ENCODE peak calls at places on chromosomes 5 and 9, in seven cellular contexts. One of them, this sample, is unnamed.

GRCh38 chr9:16202913-16203734 is 650.3 kb downstream of the CCDC171 start:
- DNase-seq in prostate gland: no peak
- DNase-seq in fibroblast of lung: peak
- DNase-seq in hepatocyte: peak
- DNase-seq in H9: no peak
- DNase-seq in kidney: no peak
- DNase-seq in AG04450: peak
- DNase-seq in this sample: no peak

GRCh38 chr5:154479944-154480750 is 2.1 kb upstream of the HAND1 start:
- DNase-seq in prostate gland: no peak
- DNase-seq in fibroblast of lung: no peak
- DNase-seq in hepatocyte: no peak
- DNase-seq in H9: peak
- DNase-seq in kidney: no peak
- DNase-seq in AG04450: no peak
- DNase-seq in this sample: no peak

GRCh38 chr5:38968665-38969064 is 105.5 kb downstream of the RICTOR start:
- DNase-seq in prostate gland: no peak
- DNase-seq in fibroblast of lung: no peak
- DNase-seq in hepatocyte: no peak
- DNase-seq in H9: no peak
- DNase-seq in kidney: no peak
- DNase-seq in AG04450: no peak
- DNase-seq in this sample: no peak

GRCh38 chr9:34589656-34590375 is at the start of gene CNTFR:
- DNase-seq in prostate gland: peak
- DNase-seq in fibroblast of lung: no peak
- DNase-seq in hepatocyte: peak
- DNase-seq in H9: no peak
- DNase-seq in kidney: no peak
- DNase-seq in AG04450: no peak
- DNase-seq in this sample: no peak

GRCh38 chr5:160289721-160290120 is 22.6 kb downstream of the CCNJL start:
- DNase-seq in prostate gland: no peak
- DNase-seq in fibroblast of lung: no peak
- DNase-seq in hepatocyte: no peak
- DNase-seq in H9: peak
- DNase-seq in kidney: peak
- DNase-seq in AG04450: no peak
- DNase-seq in this sample: no peak

GRCh38 chr9:109068764-109069163 is 51.0 kb downstream of the TMEM245 start:
- DNase-seq in prostate gland: no peak
- DNase-seq in fibroblast of lung: no peak
- DNase-seq in hepatocyte: no peak
- DNase-seq in H9: no peak
- DNase-seq in kidney: no peak
- DNase-seq in AG04450: no peak
- DNase-seq in this sample: no peak

GRCh38 chr9:128282500-128282899 is 6.4 kb downstream of the SWI5 start:
- DNase-seq in prostate gland: no peak
- DNase-seq in fibroblast of lung: peak
- DNase-seq in hepatocyte: no peak
- DNase-seq in H9: no peak
- DNase-seq in kidney: no peak
- DNase-seq in AG04450: no peak
- DNase-seq in this sample: no peak

GRCh38 chr9:112891521-112891920 is 845 bp upstream of the SLC46A2 start:
- DNase-seq in prostate gland: no peak
- DNase-seq in fibroblast of lung: no peak
- DNase-seq in hepatocyte: no peak
- DNase-seq in H9: no peak
- DNase-seq in kidney: no peak
- DNase-seq in AG04450: no peak
- DNase-seq in this sample: peak

GRCh38 chr9:109504689-109505088 is 6.6 kb upstream of the PTPN3 start:
- DNase-seq in prostate gland: no peak
- DNase-seq in fibroblast of lung: no peak
- DNase-seq in hepatocyte: no peak
- DNase-seq in H9: no peak
- DNase-seq in kidney: no peak
- DNase-seq in AG04450: no peak
- DNase-seq in this sample: no peak

GRCh38 chr5:8953016-8953415 is 592.9 kb downstream of the SEMA5A start:
- DNase-seq in prostate gland: no peak
- DNase-seq in fibroblast of lung: no peak
- DNase-seq in hepatocyte: no peak
- DNase-seq in H9: no peak
- DNase-seq in kidney: no peak
- DNase-seq in AG04450: no peak
- DNase-seq in this sample: no peak

GRCh38 chr9:6106576-6107339 is 91.3 kb upstream of the RANBP6 start:
- DNase-seq in prostate gland: no peak
- DNase-seq in fibroblast of lung: peak
- DNase-seq in hepatocyte: peak
- DNase-seq in H9: peak
- DNase-seq in kidney: no peak
- DNase-seq in AG04450: no peak
- DNase-seq in this sample: no peak

GRCh38 chr5:102421647-102422046 is 77.2 kb downstream of the SLCO6A1 start:
- DNase-seq in prostate gland: no peak
- DNase-seq in fibroblast of lung: no peak
- DNase-seq in hepatocyte: peak
- DNase-seq in H9: peak
- DNase-seq in kidney: peak
- DNase-seq in AG04450: no peak
- DNase-seq in this sample: no peak

GRCh38 chr5:127938746-127939145 is 144.8 kb upstream of the SLC12A2 start:
- DNase-seq in prostate gland: no peak
- DNase-seq in fibroblast of lung: no peak
- DNase-seq in hepatocyte: no peak
- DNase-seq in H9: no peak
- DNase-seq in kidney: no peak
- DNase-seq in AG04450: no peak
- DNase-seq in this sample: no peak

GRCh38 chr5:42242829-42243485 is 180.3 kb upstream of the GHR start:
- DNase-seq in prostate gland: no peak
- DNase-seq in fibroblast of lung: no peak
- DNase-seq in hepatocyte: no peak
- DNase-seq in H9: no peak
- DNase-seq in kidney: no peak
- DNase-seq in AG04450: no peak
- DNase-seq in this sample: no peak

GRCh38 chr5:176736271-176736965 is 73.9 kb upstream of the UNC5A start:
- DNase-seq in prostate gland: no peak
- DNase-seq in fibroblast of lung: no peak
- DNase-seq in hepatocyte: no peak
- DNase-seq in H9: peak
- DNase-seq in kidney: peak
- DNase-seq in AG04450: no peak
- DNase-seq in this sample: peak

GRCh38 chr9:78261403-78262001 is 25.6 kb downstream of the CEP78 start:
- DNase-seq in prostate gland: no peak
- DNase-seq in fibroblast of lung: peak
- DNase-seq in hepatocyte: peak
- DNase-seq in H9: no peak
- DNase-seq in kidney: no peak
- DNase-seq in AG04450: peak
- DNase-seq in this sample: no peak

GRCh38 chr9:92432350-92432749 is 8.1 kb upstream of the OMD start:
- DNase-seq in prostate gland: no peak
- DNase-seq in fibroblast of lung: no peak
- DNase-seq in hepatocyte: no peak
- DNase-seq in H9: no peak
- DNase-seq in kidney: no peak
- DNase-seq in AG04450: no peak
- DNase-seq in this sample: no peak

GRCh38 chr5:93620487-93621339 is 37.7 kb downstream of the NR2F1 start:
- DNase-seq in prostate gland: peak
- DNase-seq in fibroblast of lung: peak
- DNase-seq in hepatocyte: peak
- DNase-seq in H9: peak
- DNase-seq in kidney: peak
- DNase-seq in AG04450: no peak
- DNase-seq in this sample: no peak

GRCh38 chr9:95822583-95823431 is 52.7 kb upstream of the ERCC6L2 start:
- DNase-seq in prostate gland: no peak
- DNase-seq in fibroblast of lung: peak
- DNase-seq in hepatocyte: peak
- DNase-seq in H9: no peak
- DNase-seq in kidney: no peak
- DNase-seq in AG04450: peak
- DNase-seq in this sample: no peak

GRCh38 chr9:134642385-134643181 is 980 bp downstream of the COL5A1 start:
- DNase-seq in prostate gland: peak
- DNase-seq in fibroblast of lung: peak
- DNase-seq in hepatocyte: peak
- DNase-seq in H9: peak
- DNase-seq in kidney: peak
- DNase-seq in AG04450: peak
- DNase-seq in this sample: peak

GRCh38 chr5:127766556-127767335 is 63.6 kb downstream of the CCDC192 start:
- DNase-seq in prostate gland: no peak
- DNase-seq in fibroblast of lung: peak
- DNase-seq in hepatocyte: no peak
- DNase-seq in H9: no peak
- DNase-seq in kidney: no peak
- DNase-seq in AG04450: no peak
- DNase-seq in this sample: no peak

GRCh38 chr9:19137282-19137681 is 10.0 kb upstream of the PLIN2 start:
- DNase-seq in prostate gland: no peak
- DNase-seq in fibroblast of lung: peak
- DNase-seq in hepatocyte: no peak
- DNase-seq in H9: no peak
- DNase-seq in kidney: no peak
- DNase-seq in AG04450: no peak
- DNase-seq in this sample: no peak

GRCh38 chr9:19130436-19130835 is 3.1 kb upstream of the PLIN2 start:
- DNase-seq in prostate gland: no peak
- DNase-seq in fibroblast of lung: no peak
- DNase-seq in hepatocyte: no peak
- DNase-seq in H9: peak
- DNase-seq in kidney: no peak
- DNase-seq in AG04450: no peak
- DNase-seq in this sample: no peak

GRCh38 chr9:19138084-19138483 is 10.8 kb upstream of the PLIN2 start:
- DNase-seq in prostate gland: no peak
- DNase-seq in fibroblast of lung: peak
- DNase-seq in hepatocyte: no peak
- DNase-seq in H9: no peak
- DNase-seq in kidney: no peak
- DNase-seq in AG04450: no peak
- DNase-seq in this sample: no peak

GRCh38 chr9:19133549-19134345 is 6.5 kb upstream of the PLIN2 start:
- DNase-seq in prostate gland: no peak
- DNase-seq in fibroblast of lung: no peak
- DNase-seq in hepatocyte: no peak
- DNase-seq in H9: no peak
- DNase-seq in kidney: no peak
- DNase-seq in AG04450: no peak
- DNase-seq in this sample: no peak

GRCh38 chr9:19136129-19136528 is 8.8 kb upstream of the PLIN2 start:
- DNase-seq in prostate gland: no peak
- DNase-seq in fibroblast of lung: no peak
- DNase-seq in hepatocyte: no peak
- DNase-seq in H9: no peak
- DNase-seq in kidney: no peak
- DNase-seq in AG04450: no peak
- DNase-seq in this sample: no peak
- TF ChIP-seq CTCF in prostate gland: no peak
- TF ChIP-seq CTCF in fibroblast of lung: no peak
- TF ChIP-seq CTCF in hepatocyte: no peak
- TF ChIP-seq CTCF in H9: peak
- TF ChIP-seq CTCF in kidney: no peak
- TF ChIP-seq CTCF in AG04450: no peak
- TF ChIP-seq CTCF in this sample: no peak

DNA sequence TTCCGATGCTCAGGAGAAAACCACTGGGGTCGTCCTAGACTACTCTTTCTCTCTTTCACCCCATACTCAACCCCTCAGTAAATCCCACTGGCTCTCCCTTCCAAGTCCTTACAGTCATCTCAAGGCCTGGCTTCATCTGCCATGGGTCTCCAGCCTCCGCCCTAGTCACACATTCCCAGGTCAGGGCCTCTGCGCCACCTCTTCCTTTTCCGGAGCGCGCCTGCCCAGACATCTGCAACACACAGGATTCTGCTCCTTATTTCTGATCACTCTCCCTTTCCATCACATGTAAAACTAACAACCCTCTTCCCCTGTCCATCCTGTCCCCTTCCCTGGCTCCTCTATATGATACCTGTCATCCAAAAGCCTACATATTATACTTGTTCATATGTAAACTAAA is 39.8 kb downstream of the RAPGEF1 start:
- DNase-seq in prostate gland: no peak
- DNase-seq in fibroblast of lung: no peak
- DNase-seq in hepatocyte: no peak
- DNase-seq in H9: no peak
- DNase-seq in kidney: no peak
- DNase-seq in AG04450: no peak
- DNase-seq in this sample: peak
- H3K27ac ChIP-seq in prostate gland: no peak
- H3K27ac ChIP-seq in fibroblast of lung: no peak
- H3K27ac ChIP-seq in hepatocyte: no peak
- H3K27ac ChIP-seq in H9: no peak
- H3K27ac ChIP-seq in kidney: peak
- H3K27ac ChIP-seq in AG04450: no peak
- H3K27ac ChIP-seq in this sample: no peak

GRCh38 chr5:35593338-35593737 is 24.3 kb upstream of the SPEF2 start:
- DNase-seq in prostate gland: no peak
- DNase-seq in fibroblast of lung: no peak
- DNase-seq in hepatocyte: no peak
- DNase-seq in H9: no peak
- DNase-seq in kidney: no peak
- DNase-seq in AG04450: no peak
- DNase-seq in this sample: no peak

GRCh38 chr5:35600591-35600990 is 17.1 kb upstream of the SPEF2 start:
- DNase-seq in prostate gland: no peak
- DNase-seq in fibroblast of lung: no peak
- DNase-seq in hepatocyte: no peak
- DNase-seq in H9: no peak
- DNase-seq in kidney: no peak
- DNase-seq in AG04450: no peak
- DNase-seq in this sample: no peak

GRCh38 chr5:35598707-35599370 is 18.8 kb upstream of the SPEF2 start:
- DNase-seq in prostate gland: no peak
- DNase-seq in fibroblast of lung: no peak
- DNase-seq in hepatocyte: peak
- DNase-seq in H9: peak
- DNase-seq in kidney: peak
- DNase-seq in AG04450: no peak
- DNase-seq in this sample: no peak
- TF ChIP-seq CTCF in prostate gland: no peak
- TF ChIP-seq CTCF in fibroblast of lung: no peak
- TF ChIP-seq CTCF in hepatocyte: peak
- TF ChIP-seq CTCF in H9: peak
- TF ChIP-seq CTCF in kidney: peak
- TF ChIP-seq CTCF in AG04450: no peak
- TF ChIP-seq CTCF in this sample: no peak

DNA sequence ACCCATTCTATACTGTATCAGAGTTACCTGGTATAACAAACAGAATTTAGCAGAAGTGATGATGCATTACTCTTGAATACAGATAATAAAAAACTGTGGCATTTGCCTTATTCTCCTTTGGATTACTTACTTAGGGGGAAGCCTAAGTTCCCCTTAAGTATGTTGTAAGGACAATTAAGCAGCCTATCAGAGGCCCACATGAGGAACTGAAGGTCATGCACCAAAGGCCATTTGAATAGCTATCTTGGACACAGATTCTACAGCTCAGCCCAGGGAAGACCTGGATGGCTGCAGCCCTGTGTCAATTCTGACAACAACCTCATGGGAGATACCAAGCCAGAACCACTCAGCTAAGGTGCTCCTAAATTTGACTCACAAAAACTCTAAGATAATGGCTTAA is 125.2 kb downstream of the RAPGEF6 start:
- DNase-seq in prostate gland: no peak
- DNase-seq in fibroblast of lung: no peak
- DNase-seq in hepatocyte: no peak
- DNase-seq in H9: no peak
- DNase-seq in kidney: no peak
- DNase-seq in AG04450: no peak
- DNase-seq in this sample: no peak
- H3K27ac ChIP-seq in prostate gland: no peak
- H3K27ac ChIP-seq in fibroblast of lung: no peak
- H3K27ac ChIP-seq in hepatocyte: no peak
- H3K27ac ChIP-seq in H9: no peak
- H3K27ac ChIP-seq in kidney: no peak
- H3K27ac ChIP-seq in AG04450: no peak
- H3K27ac ChIP-seq in this sample: no peak

This sample was measured in coronary artery.